ENCODE peak calls at places on chromosomes 1 and 21, in four cellular contexts. S is IMR-90; D is CD8-positive, alpha-beta T cell; Z is lung. G is an unnamed sample.

GRCh38 chr1:178344513-178345077 is 152.2 kb downstream of the CLEC20A start:
- DNase-seq in S (peak; percentile 92), D (no peak), Z (no peak), G (no peak)

GRCh38 chr21:45286671-45287437 is 841 bp downstream of the POFUT2 start:
- DNase-seq in S (peak; percentile 15), D (no peak), Z (no peak), G (no peak)

GRCh38 chr1:225617956-225618355 is 35.0 kb downstream of the ENAH start:
- DNase-seq in S (no peak), D (no peak), Z (no peak), G (no peak)

GRCh38 chr21:38838598-38839369 is 33.1 kb downstream of the ETS2 start:
- DNase-seq in S (no peak), D (no peak), Z (no peak), G (no peak)

GRCh38 chr1:109625176-109625575 is 5.5 kb downstream of the AMPD2 start:
- DNase-seq in S (no peak), D (no peak), Z (peak; percentile 25), G (peak; percentile 8)

GRCh38 chr1:184888505-184888904 is 85.8 kb downstream of the NIBAN1 start:
- DNase-seq in S (peak; percentile 84), D (no peak), Z (no peak), G (no peak)

GRCh38 chr1:236027096-236027495 is 37.8 kb downstream of the NID1 start:
- DNase-seq in S (no peak), D (no peak), Z (no peak), G (no peak)

GRCh38 chr1:161258439-161259386 is at the start of gene PCP4L1:
- DNase-seq in S (peak; percentile 33), D (peak; percentile 10), Z (peak; percentile 69), G (peak; percentile 67)

GRCh38 chr1:96598416-96599168 is 123.0 kb upstream of the PTBP2 start:
- DNase-seq in S (peak; percentile 81), D (no peak), Z (no peak), G (no peak)

GRCh38 chr1:10613861-10614260 is 139.1 kb downstream of the PEX14 start:
- DNase-seq in S (no peak), D (no peak), Z (no peak), G (no peak)

GRCh38 chr21:39867198-39867650 is at the start of gene PCP4:
- DNase-seq in S (no peak), D (no peak), Z (peak; percentile 52), G (peak; percentile 64)

GRCh38 chr1:202293620-202294019 is 48.1 kb downstream of the UBE2T start:
- DNase-seq in S (no peak), D (no peak), Z (no peak), G (no peak)

GRCh38 chr1:156160744-156161181 is 7.4 kb downstream of the SEMA4A start:
- DNase-seq in S (peak; percentile 58), D (peak; percentile 57), Z (peak; percentile 59), G (peak; percentile 63)

GRCh38 chr1:77833521-77834100 is 54.2 kb downstream of the MIGA1 start:
- DNase-seq in S (no peak), D (no peak), Z (no peak), G (no peak)

GRCh38 chr1:165010418-165011055 is 346.0 kb downstream of the LMX1A start:
- DNase-seq in S (no peak), D (no peak), Z (no peak), G (no peak)

GRCh38 chr1:77467741-77468140 is 185.9 kb downstream of the AK5 start:
- DNase-seq in S (peak; percentile 79), D (no peak), Z (no peak), G (no peak)

GRCh38 chr1:24704411-24705259 is 40.6 kb upstream of the CLIC4 start:
- DNase-seq in S (peak; percentile 93), D (no peak), Z (no peak), G (no peak)

GRCh38 chr1:18938008-18938706 is 18.3 kb downstream of the IFFO2 start:
- DNase-seq in S (no peak), D (no peak), Z (no peak), G (no peak)

GRCh38 chr1:228929476-228930027 is 194.3 kb downstream of the RHOU start:
- DNase-seq in S (no peak), D (no peak), Z (no peak), G (no peak)

GRCh38 chr1:232223309-232223708 is 406.6 kb downstream of the SIPA1L2 start:
- DNase-seq in S (no peak), D (no peak), Z (no peak), G (no peak)

GRCh38 chr1:103525114-103525606 is 339 bp upstream of the RNPC3 start:
- DNase-seq in S (peak; percentile 38), D (no peak), Z (no peak), G (no peak)

GRCh38 chr1:17895986-17896385 is 140.9 kb downstream of the ACTL8 start:
- DNase-seq in S (no peak), D (no peak), Z (no peak), G (no peak)

GRCh38 chr1:231040019-231040799 is at the start of gene FAM89A:
- DNase-seq in S (no peak), D (peak; percentile 66), Z (no peak), G (peak; percentile 83)

GRCh38 chr1:205843031-205843859 is 6.7 kb downstream of the PM20D1 start:
- DNase-seq in S (no peak), D (no peak), Z (no peak), G (peak; percentile 51)

GRCh38 chr1:9593492-9594465 is 5.1 kb downstream of the TMEM201 start:
- DNase-seq in S (peak; percentile 69), D (no peak), Z (peak; percentile 55), G (peak; percentile 49)

GRCh38 chr21:32732544-32732943 is 4.7 kb upstream of the SYNJ1 start:
- DNase-seq in S (no peak), D (no peak), Z (no peak), G (no peak)

GRCh38 chr1:162219461-162219860 is 150.0 kb downstream of the NOS1AP start:
- DNase-seq in S (no peak), D (no peak), Z (no peak), G (no peak)

GRCh38 chr1:193241132-193241827 is 54.9 kb upstream of the B3GALT2 start:
- DNase-seq in S (no peak), D (no peak), Z (no peak), G (no peak)
- H3K4me3 ChIP-seq in S (no peak overlapping the region), D (no peak overlapping the region), Z (no peak overlapping the region), G (no peak overlapping the region)

GRCh38 chr1:167043752-167044488 is 46.3 kb downstream of the GPA33 start:
- DNase-seq in S (peak; percentile 4), D (peak; percentile 49), Z (peak; percentile 78), G (peak; percentile 89)
- H3K27ac ChIP-seq in S (no peak overlapping the region), D (peak overlapping the region; percentile 19), Z (peak overlapping the region; percentile 5), G (peak overlapping the region; percentile 53)

DNA sequence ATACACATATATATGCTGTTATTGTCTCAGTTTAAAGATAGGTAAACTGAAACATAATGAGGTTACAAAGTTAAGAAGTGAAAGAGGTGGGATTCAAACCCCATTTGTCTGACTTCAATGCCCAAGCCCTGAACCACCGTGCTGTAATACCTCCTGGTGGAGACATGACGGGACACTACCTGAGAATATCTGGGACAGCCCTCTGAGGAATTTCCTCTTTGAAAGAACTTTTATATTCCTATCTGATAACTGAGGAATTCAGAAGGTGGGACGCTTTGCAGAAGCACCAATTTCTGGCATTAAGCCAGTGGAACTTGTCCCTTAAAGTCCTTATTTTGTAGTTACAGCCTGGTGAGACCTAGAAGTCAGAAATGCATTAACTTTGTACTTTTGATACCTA is 32.1 kb upstream of the FASLG start:
- DNase-seq in S (no peak), D (no peak), Z (no peak), G (no peak)
- H3K4me3 ChIP-seq in S (no peak overlapping the region), D (no peak overlapping the region), Z (no peak overlapping the region), G (no peak overlapping the region)

GRCh38 chr1:168312718-168313604 is 32.3 kb downstream of the TBX19 start:
- DNase-seq in S (peak; percentile 41), D (no peak), Z (no peak), G (no peak)
- H3K27ac ChIP-seq in S (no peak overlapping the region), D (no peak overlapping the region), Z (no peak overlapping the region), G (no peak overlapping the region)